ENCODE peak calls at places on chromosomes 4 and X, in six cellular contexts. One of them, this sample, is unnamed.

GRCh38 chrX:43882294-43882681 is at the start of gene MAOB:
- DNase-seq in fibroblast of mammary gland: peak; percentile 2
- DNase-seq in transverse colon: peak; percentile 33
- DNase-seq in HCT116: no peak
- DNase-seq in progenitor cell of endocrine pancreas: no peak
- DNase-seq in IMR-90: no peak
- DNase-seq in this sample: no peak

GRCh38 chrX:39367429-39367828 is 566.2 kb downstream of the MID1IP1 start:
- DNase-seq in fibroblast of mammary gland: no peak
- DNase-seq in transverse colon: peak; percentile 14
- DNase-seq in HCT116: no peak
- DNase-seq in progenitor cell of endocrine pancreas: no peak
- DNase-seq in IMR-90: no peak
- DNase-seq in this sample: no peak

GRCh38 chr4:183256756-183257385 is 63.2 kb downstream of the CLDN22 start:
- DNase-seq in fibroblast of mammary gland: peak; percentile 56
- DNase-seq in transverse colon: peak; percentile 38
- DNase-seq in HCT116: peak; percentile 33
- DNase-seq in progenitor cell of endocrine pancreas: peak; percentile 34
- DNase-seq in IMR-90: peak; percentile 54
- DNase-seq in this sample: peak; percentile 52

GRCh38 chr4:142265536-142265935 is 580.6 kb downstream of the INPP4B start:
- DNase-seq in fibroblast of mammary gland: peak; percentile 81
- DNase-seq in transverse colon: no peak
- DNase-seq in HCT116: peak; percentile 21
- DNase-seq in progenitor cell of endocrine pancreas: no peak
- DNase-seq in IMR-90: peak; percentile 75
- DNase-seq in this sample: peak; percentile 10

GRCh38 chr4:3302164-3302785 is 9.5 kb downstream of the RGS12 start:
- DNase-seq in fibroblast of mammary gland: no peak
- DNase-seq in transverse colon: no peak
- DNase-seq in HCT116: no peak
- DNase-seq in progenitor cell of endocrine pancreas: no peak
- DNase-seq in IMR-90: no peak
- DNase-seq in this sample: peak; percentile 38

GRCh38 chrX:113470166-113470565 is 629.5 kb upstream of the AMOT start:
- DNase-seq in fibroblast of mammary gland: no peak
- DNase-seq in transverse colon: no peak
- DNase-seq in HCT116: no peak
- DNase-seq in progenitor cell of endocrine pancreas: no peak
- DNase-seq in IMR-90: no peak
- DNase-seq in this sample: no peak

GRCh38 chr4:78650106-78651021 is 98.8 kb downstream of the ANXA3 start:
- DNase-seq in fibroblast of mammary gland: peak; percentile 95
- DNase-seq in transverse colon: no peak
- DNase-seq in HCT116: no peak
- DNase-seq in progenitor cell of endocrine pancreas: no peak
- DNase-seq in IMR-90: peak; percentile 86
- DNase-seq in this sample: no peak

GRCh38 chr4:10456270-10457254 is 664 bp downstream of the ZNF518B start:
- DNase-seq in fibroblast of mammary gland: peak; percentile 54
- DNase-seq in transverse colon: peak; percentile 52
- DNase-seq in HCT116: peak; percentile 19
- DNase-seq in progenitor cell of endocrine pancreas: peak; percentile 29
- DNase-seq in IMR-90: peak; percentile 56
- DNase-seq in this sample: peak; percentile 80

GRCh38 chr4:52659016-52659721 is at the start of gene USP46:
- DNase-seq in fibroblast of mammary gland: peak; percentile 54
- DNase-seq in transverse colon: peak; percentile 82
- DNase-seq in HCT116: peak; percentile 15
- DNase-seq in progenitor cell of endocrine pancreas: peak; percentile 54
- DNase-seq in IMR-90: peak; percentile 69
- DNase-seq in this sample: peak; percentile 85

GRCh38 chr4:2812600-2812932 is 19.7 kb downstream of the SH3BP2 start:
- DNase-seq in fibroblast of mammary gland: no peak
- DNase-seq in transverse colon: no peak
- DNase-seq in HCT116: no peak
- DNase-seq in progenitor cell of endocrine pancreas: no peak
- DNase-seq in IMR-90: no peak
- DNase-seq in this sample: peak; percentile 40

GRCh38 chr4:187602339-187603092 is 393.1 kb upstream of the ZFP42 start:
- DNase-seq in fibroblast of mammary gland: peak; percentile 54
- DNase-seq in transverse colon: no peak
- DNase-seq in HCT116: no peak
- DNase-seq in progenitor cell of endocrine pancreas: no peak
- DNase-seq in IMR-90: peak; percentile 43
- DNase-seq in this sample: no peak

GRCh38 chr4:185933078-185933581 is 121.1 kb upstream of the SORBS2 start:
- DNase-seq in fibroblast of mammary gland: peak; percentile 92
- DNase-seq in transverse colon: no peak
- DNase-seq in HCT116: no peak
- DNase-seq in progenitor cell of endocrine pancreas: no peak
- DNase-seq in IMR-90: peak; percentile 10
- DNase-seq in this sample: no peak

GRCh38 chr4:13919021-13919441 is 291.5 kb upstream of the BOD1L1 start:
- DNase-seq in fibroblast of mammary gland: peak; percentile 99
- DNase-seq in transverse colon: no peak
- DNase-seq in HCT116: no peak
- DNase-seq in progenitor cell of endocrine pancreas: no peak
- DNase-seq in IMR-90: peak; percentile 94
- DNase-seq in this sample: no peak

GRCh38 chr4:78588894-78589545 is 37.5 kb downstream of the ANXA3 start:
- DNase-seq in fibroblast of mammary gland: no peak
- DNase-seq in transverse colon: no peak
- DNase-seq in HCT116: no peak
- DNase-seq in progenitor cell of endocrine pancreas: no peak
- DNase-seq in IMR-90: no peak
- DNase-seq in this sample: no peak

GRCh38 chr4:176193126-176193525 is 2.3 kb downstream of the SPATA4 start:
- DNase-seq in fibroblast of mammary gland: peak; percentile 57
- DNase-seq in transverse colon: no peak
- DNase-seq in HCT116: no peak
- DNase-seq in progenitor cell of endocrine pancreas: no peak
- DNase-seq in IMR-90: peak; percentile 65
- DNase-seq in this sample: no peak

GRCh38 chr4:158291334-158292055 is 81.2 kb downstream of the TMEM144 start:
- DNase-seq in fibroblast of mammary gland: no peak
- DNase-seq in transverse colon: no peak
- DNase-seq in HCT116: no peak
- DNase-seq in progenitor cell of endocrine pancreas: no peak
- DNase-seq in IMR-90: no peak
- DNase-seq in this sample: no peak

GRCh38 chr4:5943561-5943960 is 50.7 kb upstream of the CRMP1 start:
- DNase-seq in fibroblast of mammary gland: no peak
- DNase-seq in transverse colon: no peak
- DNase-seq in HCT116: no peak
- DNase-seq in progenitor cell of endocrine pancreas: no peak
- DNase-seq in IMR-90: no peak
- DNase-seq in this sample: no peak

GRCh38 chr4:157127571-157127970 is 51.6 kb downstream of the GLRB start:
- DNase-seq in fibroblast of mammary gland: no peak
- DNase-seq in transverse colon: no peak
- DNase-seq in HCT116: no peak
- DNase-seq in progenitor cell of endocrine pancreas: no peak
- DNase-seq in IMR-90: no peak
- DNase-seq in this sample: no peak

GRCh38 chrX:25015486-25016360 is at the start of gene ARX:
- DNase-seq in fibroblast of mammary gland: peak; percentile 44
- DNase-seq in transverse colon: peak; percentile 51
- DNase-seq in HCT116: peak; percentile 55
- DNase-seq in progenitor cell of endocrine pancreas: no peak
- DNase-seq in IMR-90: peak; percentile 42
- DNase-seq in this sample: peak; percentile 46

GRCh38 chr4:112214397-112215264 is 17.0 kb upstream of the AP1AR start:
- DNase-seq in fibroblast of mammary gland: peak; percentile 53
- DNase-seq in transverse colon: no peak
- DNase-seq in HCT116: peak; percentile 28
- DNase-seq in progenitor cell of endocrine pancreas: no peak
- DNase-seq in IMR-90: peak; percentile 27
- DNase-seq in this sample: no peak

GRCh38 chr4:100288811-100289529 is 98.7 kb upstream of the DDIT4L start:
- DNase-seq in fibroblast of mammary gland: peak; percentile 68
- DNase-seq in transverse colon: no peak
- DNase-seq in HCT116: no peak
- DNase-seq in progenitor cell of endocrine pancreas: no peak
- DNase-seq in IMR-90: peak; percentile 35
- DNase-seq in this sample: no peak

GRCh38 chr4:3045500-3045850 is 28.9 kb downstream of the HTT-AS start:
- DNase-seq in fibroblast of mammary gland: peak; percentile 63
- DNase-seq in transverse colon: peak; percentile 63
- DNase-seq in HCT116: no peak
- DNase-seq in progenitor cell of endocrine pancreas: no peak
- DNase-seq in IMR-90: peak; percentile 74
- DNase-seq in this sample: peak; percentile 81

GRCh38 chr4:169988252-169988651 is 37.9 kb downstream of the MFAP3L start:
- DNase-seq in fibroblast of mammary gland: no peak
- DNase-seq in transverse colon: no peak
- DNase-seq in HCT116: no peak
- DNase-seq in progenitor cell of endocrine pancreas: no peak
- DNase-seq in IMR-90: no peak
- DNase-seq in this sample: no peak

GRCh38 chrX:130680164-130681035 is 222.6 kb downstream of the ENOX2 start:
- DNase-seq in fibroblast of mammary gland: peak; percentile 68
- DNase-seq in transverse colon: no peak
- DNase-seq in HCT116: no peak
- DNase-seq in progenitor cell of endocrine pancreas: no peak
- DNase-seq in IMR-90: peak; percentile 43
- DNase-seq in this sample: no peak

GRCh38 chr4:74838746-74839370 is 44.5 kb upstream of the BTC start:
- DNase-seq in fibroblast of mammary gland: peak; percentile 61
- DNase-seq in transverse colon: no peak
- DNase-seq in HCT116: no peak
- DNase-seq in progenitor cell of endocrine pancreas: no peak
- DNase-seq in IMR-90: peak; percentile 18
- DNase-seq in this sample: no peak

GRCh38 chrX:136953867-136954787 is 73.6 kb upstream of the RBMX start:
- DNase-seq in fibroblast of mammary gland: peak; percentile 77
- DNase-seq in transverse colon: peak; percentile 69
- DNase-seq in HCT116: peak; percentile 40
- DNase-seq in progenitor cell of endocrine pancreas: no peak
- DNase-seq in IMR-90: peak; percentile 67
- DNase-seq in this sample: peak; percentile 85

DNA sequence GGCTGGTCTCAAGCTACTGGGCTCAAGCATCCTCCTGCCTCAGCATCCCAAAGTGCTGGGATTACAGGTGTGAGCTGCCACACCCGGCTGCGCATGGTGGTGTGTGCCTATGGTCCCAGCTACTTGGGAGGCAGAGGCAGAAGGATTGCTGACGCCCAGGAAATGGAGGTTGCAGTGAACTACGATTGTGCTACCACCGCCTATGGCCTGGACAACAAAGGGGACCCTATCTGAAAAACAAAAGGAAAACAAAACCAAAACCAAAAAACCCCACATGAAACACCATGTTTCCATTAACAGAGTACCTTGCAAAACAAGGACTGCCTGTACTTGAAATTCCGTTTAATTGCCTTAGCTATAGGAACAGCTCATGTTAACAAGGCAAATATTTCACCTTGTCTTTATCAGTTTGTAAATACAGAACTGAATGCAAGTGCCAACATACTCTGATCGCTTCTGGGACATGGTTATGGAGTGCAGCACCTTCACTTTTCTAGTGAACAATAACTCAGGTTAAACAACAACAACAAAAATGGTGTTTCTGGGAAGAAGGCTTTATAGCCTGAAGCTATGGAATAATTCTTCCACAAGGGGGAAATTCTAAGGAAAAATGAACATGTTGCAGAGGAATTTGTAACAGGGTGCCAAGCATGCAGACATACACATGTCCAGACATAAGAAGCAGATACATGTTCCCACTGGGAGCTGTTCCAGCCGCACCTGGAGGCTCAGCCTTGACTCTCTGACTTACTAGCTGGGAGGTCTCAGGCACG is 73.2 kb upstream of the STS start:
- DNase-seq in fibroblast of mammary gland: no peak
- DNase-seq in transverse colon: no peak
- DNase-seq in HCT116: no peak
- DNase-seq in progenitor cell of endocrine pancreas: no peak
- DNase-seq in IMR-90: no peak
- DNase-seq in this sample: no peak
- TF ChIP-seq CTCF in fibroblast of mammary gland: peak; percentile 16
- TF ChIP-seq CTCF in transverse colon: no peak
- TF ChIP-seq CTCF in HCT116: no peak
- TF ChIP-seq CTCF in progenitor cell of endocrine pancreas: peak; percentile 54
- TF ChIP-seq CTCF in IMR-90: no peak
- TF ChIP-seq CTCF in this sample: no peak

GRCh38 chrX:9816094-9816700 is 30.0 kb downstream of the SHROOM2 start:
- DNase-seq in fibroblast of mammary gland: no peak
- DNase-seq in transverse colon: no peak
- DNase-seq in HCT116: no peak
- DNase-seq in progenitor cell of endocrine pancreas: no peak
- DNase-seq in IMR-90: no peak
- DNase-seq in this sample: no peak
- TF ChIP-seq CTCF in fibroblast of mammary gland: no peak
- TF ChIP-seq CTCF in transverse colon: no peak
- TF ChIP-seq CTCF in HCT116: no peak
- TF ChIP-seq CTCF in progenitor cell of endocrine pancreas: no peak
- TF ChIP-seq CTCF in IMR-90: no peak
- TF ChIP-seq CTCF in this sample: no peak

GRCh38 chrX:20141281-20142220 is at the start of gene EIF1AX:
- DNase-seq in fibroblast of mammary gland: peak; percentile 99
- DNase-seq in transverse colon: peak; percentile 99
- DNase-seq in HCT116: peak; percentile 92
- DNase-seq in progenitor cell of endocrine pancreas: peak; percentile 80
- DNase-seq in IMR-90: peak; percentile 99
- DNase-seq in this sample: peak; percentile 97
- TF ChIP-seq CTCF in fibroblast of mammary gland: no peak
- TF ChIP-seq CTCF in transverse colon: no peak
- TF ChIP-seq CTCF in HCT116: no peak
- TF ChIP-seq CTCF in progenitor cell of endocrine pancreas: no peak
- TF ChIP-seq CTCF in IMR-90: no peak
- TF ChIP-seq CTCF in this sample: no peak

GRCh38 chrX:78712381-78712780 is 35.1 kb upstream of the LPAR4 start:
- DNase-seq in fibroblast of mammary gland: no peak
- DNase-seq in transverse colon: no peak
- DNase-seq in HCT116: no peak
- DNase-seq in progenitor cell of endocrine pancreas: no peak
- DNase-seq in IMR-90: no peak
- DNase-seq in this sample: no peak

GRCh38 chrX:78708830-78709229 is 38.7 kb upstream of the LPAR4 start:
- DNase-seq in fibroblast of mammary gland: peak; percentile 6
- DNase-seq in transverse colon: no peak
- DNase-seq in HCT116: no peak
- DNase-seq in progenitor cell of endocrine pancreas: no peak
- DNase-seq in IMR-90: no peak
- DNase-seq in this sample: no peak

GRCh38 chrX:78710146-78710545 is 37.4 kb upstream of the LPAR4 start:
- DNase-seq in fibroblast of mammary gland: peak; percentile 8
- DNase-seq in transverse colon: no peak
- DNase-seq in HCT116: no peak
- DNase-seq in progenitor cell of endocrine pancreas: no peak
- DNase-seq in IMR-90: peak; percentile 16
- DNase-seq in this sample: no peak

DNA sequence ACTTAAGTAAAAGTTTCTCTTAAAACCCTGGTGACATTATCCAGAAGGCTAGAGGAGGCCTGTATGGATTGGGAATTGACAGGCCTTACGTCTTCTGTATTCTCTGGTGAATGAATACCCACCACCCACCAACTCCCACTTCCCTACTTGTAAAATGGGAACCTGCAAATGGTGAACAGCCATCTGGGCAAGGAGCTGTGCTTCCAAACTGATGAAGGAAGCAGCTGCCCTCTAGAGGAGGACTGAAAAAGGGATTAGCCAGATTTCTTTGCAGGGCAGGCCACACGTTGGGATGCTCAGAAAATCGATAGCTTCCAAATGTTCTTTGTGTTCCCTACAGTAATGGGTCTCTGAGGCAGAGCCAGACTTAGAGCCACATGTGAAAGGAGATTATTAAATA is 39.3 kb upstream of the LPAR4 start:
- DNase-seq in fibroblast of mammary gland: peak; percentile 62
- DNase-seq in transverse colon: peak; percentile 8
- DNase-seq in HCT116: no peak
- DNase-seq in progenitor cell of endocrine pancreas: no peak
- DNase-seq in IMR-90: peak; percentile 41
- DNase-seq in this sample: peak; percentile 11
- TF ChIP-seq CTCF in fibroblast of mammary gland: peak; percentile 71
- TF ChIP-seq CTCF in transverse colon: no peak
- TF ChIP-seq CTCF in HCT116: no peak
- TF ChIP-seq CTCF in progenitor cell of endocrine pancreas: peak; percentile 39
- TF ChIP-seq CTCF in IMR-90: peak; percentile 61
- TF ChIP-seq CTCF in this sample: peak; percentile 26

This sample was measured in GM12865.